ENCODE peak calls at places on chromosomes 13 and 19, in seven cellular contexts. I, S, B, F, C, K and G are unnamed samples.

GRCh38 chr13:80084086-80084676 is 256.7 kb downstream of the SPRY2 start:
- DNase-seq in I (no peak), S (no peak), B (no peak), F (no peak), C (no peak), K (no peak), G (no peak)

GRCh38 chr13:43698743-43699142 is 88.0 kb downstream of the ENOX1 start:
- DNase-seq in I (no peak), S (no peak), B (no peak), F (no peak), C (no peak), K (no peak), G (no peak)

GRCh38 chr13:22915442-22916082 is 265.2 kb upstream of the SGCG start:
- DNase-seq in I (peak; percentile 23), S (peak; percentile 64), B (no peak), F (peak; percentile 60), C (peak; percentile 66), K (peak; percentile 55), G (peak; percentile 38)

GRCh38 chr19:45757696-45758095 is 11.4 kb downstream of the SIX5 start:
- DNase-seq in I (no peak), S (no peak), B (no peak), F (no peak), C (no peak), K (no peak), G (no peak)

GRCh38 chr19:16343156-16343555 is 18.5 kb downstream of the KLF2 start:
- DNase-seq in I (no peak), S (no peak), B (no peak), F (no peak), C (no peak), K (no peak), G (no peak)

GRCh38 chr13:76667551-76667950 is 218.7 kb downstream of the KCTD12 start:
- DNase-seq in I (no peak), S (no peak), B (no peak), F (no peak), C (no peak), K (peak; percentile 4), G (no peak)

GRCh38 chr13:42211704-42212103 is 60.2 kb upstream of the AKAP11 start:
- DNase-seq in I (no peak), S (no peak), B (no peak), F (no peak), C (no peak), K (no peak), G (no peak)

GRCh38 chr13:74206061-74206561 is 71.9 kb upstream of the KLF12 start:
- DNase-seq in I (no peak), S (no peak), B (no peak), F (no peak), C (no peak), K (no peak), G (no peak)

GRCh38 chr19:10344780-10345179 is 5.4 kb upstream of the ICAM3 start:
- DNase-seq in I (no peak), S (no peak), B (no peak), F (no peak), C (no peak), K (no peak), G (no peak)

GRCh38 chr13:85509512-85509911 is 289.7 kb downstream of the SLITRK6 start:
- DNase-seq in I (no peak), S (no peak), B (no peak), F (no peak), C (no peak), K (no peak), G (no peak)

GRCh38 chr13:44048326-44048725 is 168.6 kb downstream of the LACC1 start:
- DNase-seq in I (no peak), S (no peak), B (no peak), F (no peak), C (no peak), K (no peak), G (no peak)

GRCh38 chr13:109764474-109765292 is 21.7 kb downstream of the IRS2 start:
- DNase-seq in I (no peak), S (no peak), B (peak; percentile 90), F (no peak), C (no peak), K (peak; percentile 64), G (no peak)

GRCh38 chr19:23254141-23254910 is 4.1 kb upstream of the ZNF724 start:
- DNase-seq in I (no peak), S (no peak), B (no peak), F (no peak), C (no peak), K (no peak), G (no peak)

GRCh38 chr13:45728759-45729158 is 26.6 kb downstream of the CBY2 start:
- DNase-seq in I (no peak), S (no peak), B (peak; percentile 35), F (peak; percentile 29), C (no peak), K (no peak), G (no peak)

GRCh38 chr19:6247007-6247288 is 32.8 kb downstream of the MLLT1 start:
- DNase-seq in I (no peak), S (no peak), B (no peak), F (no peak), C (no peak), K (no peak), G (no peak)

GRCh38 chr19:12774588-12775555 is at the start of gene HOOK2:
- DNase-seq in I (peak; percentile 99), S (no peak), B (no peak), F (no peak), C (no peak), K (no peak), G (no peak)

GRCh38 chr13:102597029-102598015 is 536 bp downstream of the TPP2 start:
- DNase-seq in I (no peak), S (no peak), B (peak; percentile 24), F (peak; percentile 18), C (peak; percentile 32), K (peak; percentile 64), G (peak; percentile 16)

GRCh38 chr19:52603558-52604207 is 33.6 kb downstream of the ZNF701 start:
- DNase-seq in I (no peak), S (no peak), B (no peak), F (no peak), C (no peak), K (no peak), G (no peak)

GRCh38 chr19:51320258-51320657 is 8.8 kb downstream of the IGLON5 start:
- DNase-seq in I (no peak), S (no peak), B (no peak), F (no peak), C (no peak), K (peak; percentile 87), G (no peak)

GRCh38 chr13:65926750-65927171 is 1303.4 kb downstream of the PCDH9 start:
- DNase-seq in I (peak; percentile 45), S (peak; percentile 52), B (peak; percentile 12), F (peak; percentile 31), C (no peak), K (no peak), G (peak; percentile 38)
- TF ChIP-seq CTCF in I (no peak), S (peak; percentile 40), B (peak; percentile 41), F (peak; percentile 56), C (no peak), K (peak; percentile 24), G (peak; percentile 67)

GRCh38 chr19:15252398-15253018 is 20.3 kb upstream of the EPHX3 start:
- DNase-seq in I (no peak), S (no peak), B (peak; percentile 22), F (no peak), C (peak; percentile 44), K (no peak), G (no peak)

GRCh38 chr19:15254547-15254946 is 22.3 kb upstream of the EPHX3 start:
- DNase-seq in I (no peak), S (no peak), B (no peak), F (no peak), C (no peak), K (no peak), G (no peak)

GRCh38 chr19:15253076-15253475 is 20.8 kb upstream of the EPHX3 start:
- DNase-seq in I (no peak), S (no peak), B (no peak), F (no peak), C (no peak), K (no peak), G (no peak)

GRCh38 chr19:15251749-15252397 is 19.6 kb upstream of the EPHX3 start:
- DNase-seq in I (peak; percentile 53), S (peak; percentile 83), B (no peak), F (no peak), C (peak; percentile 93), K (peak; percentile 77), G (peak; percentile 86)

GRCh38 chr19:15253513-15253912 is 21.3 kb upstream of the EPHX3 start:
- DNase-seq in I (no peak), S (peak; percentile 42), B (no peak), F (no peak), C (peak; percentile 42), K (no peak), G (no peak)
- H3K4me1 ChIP-seq in I (peaks cover 4% of the 10 kb centered on the region), S (peaks cover 48% of the 10 kb centered on the region), B (no peaks in the 10 kb centered on the region), F (no peaks in the 10 kb centered on the region), C (peaks cover 43% of the 10 kb centered on the region), K (peaks cover 17% of the 10 kb centered on the region), G (peaks cover 63% of the 10 kb centered on the region)

GRCh38 chr13:50829896-50830295 is 13.6 kb downstream of the DLEU7 start:
- DNase-seq in I (no peak), S (no peak), B (no peak), F (no peak), C (no peak), K (no peak), G (no peak)

GRCh38 chr13:50829226-50829625 is 14.3 kb downstream of the DLEU7 start:
- DNase-seq in I (no peak), S (no peak), B (no peak), F (no peak), C (no peak), K (no peak), G (no peak)

GRCh38 chr13:50831510-50831909 is 12.0 kb downstream of the DLEU7 start:
- DNase-seq in I (no peak), S (no peak), B (no peak), F (no peak), C (no peak), K (no peak), G (no peak)

DNA sequence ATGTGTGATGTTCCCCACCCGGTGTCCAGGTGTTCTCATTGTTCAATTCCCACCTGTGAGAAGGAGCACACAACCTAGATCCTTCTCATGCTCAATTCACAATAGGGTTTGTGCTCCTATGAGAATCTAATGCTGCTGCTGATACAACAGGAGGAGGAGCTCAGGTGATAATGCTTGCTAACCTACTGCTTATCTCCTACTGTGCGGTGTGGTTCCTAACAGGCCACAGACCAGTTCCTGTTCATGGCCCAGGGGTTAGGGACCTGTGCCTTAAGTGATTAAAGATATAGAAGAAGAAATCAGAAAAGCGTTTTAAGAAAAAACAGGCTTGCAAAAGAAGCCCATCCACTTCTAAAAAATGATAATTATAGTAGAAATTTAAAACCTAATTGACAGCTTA is 17.5 kb downstream of the DLEU7 start:
- DNase-seq in I (no peak), S (no peak), B (no peak), F (no peak), C (no peak), K (no peak), G (no peak)
- H3K4me3 ChIP-seq in I (no peak overlapping the region), S (no peak overlapping the region), B (no peak overlapping the region), F (no peak overlapping the region), C (no peak overlapping the region), K (no peak overlapping the region), G (no peak overlapping the region)

GRCh38 chr19:8069116-8069973 is 16.8 kb downstream of the CCL25 start:
- DNase-seq in I (no peak), S (no peak), B (no peak), F (peak; percentile 35), C (no peak), K (peak; percentile 32), G (no peak)
- TF ChIP-seq CTCF in I (no peak), S (peak; percentile 37), B (peak; percentile 72), F (peak; percentile 85), C (peak; percentile 14), K (peak; percentile 59), G (peak; percentile 34)